ENCODE peak calls at places on chromosomes 5 and 9, in four cellular contexts. G is sigmoid colon; L is CD8-positive, alpha-beta T cell; C is right atrium auricular region. B is an unnamed sample.

GRCh38 chr9:121878208-121878835 is 214.8 kb downstream of the TTLL11 start:
- DNase-seq in G (no peak), L (no peak), C (no peak), B (no peak)

GRCh38 chr9:84642618-84643017 is 26.9 kb upstream of the NTRK2 start:
- DNase-seq in G (no peak), L (no peak), C (no peak), B (no peak)

GRCh38 chr5:160023883-160024635 is 15.1 kb downstream of the TTC1 start:
- DNase-seq in G (no peak), L (no peak), C (no peak), B (no peak)

GRCh38 chr5:124990723-124991122 is 244.3 kb upstream of the ZNF608 start:
- DNase-seq in G (no peak), L (no peak), C (no peak), B (no peak)

GRCh38 chr5:186091-187041 is 4.9 kb upstream of the LRRC14B start:
- DNase-seq in G (peak; percentile 57), L (no peak), C (no peak), B (no peak)

GRCh38 chr9:70438341-70438924 is 24.0 kb upstream of the KLF9 start:
- DNase-seq in G (peak; percentile 86), L (no peak), C (peak; percentile 89), B (no peak)

GRCh38 chr5:97635553-97635952 is 452.5 kb upstream of the RIOK2 start:
- DNase-seq in G (no peak), L (no peak), C (no peak), B (no peak)

GRCh38 chr9:89676281-89676680 is 71.5 kb downstream of the GADD45G start:
- DNase-seq in G (peak; percentile 78), L (no peak), C (no peak), B (no peak)

GRCh38 chr9:116269250-116269649 is 115.7 kb downstream of the PAPPA start:
- DNase-seq in G (no peak), L (no peak), C (no peak), B (no peak)

GRCh38 chr9:17810728-17811634 is 232.1 kb downstream of the SH3GL2 start:
- DNase-seq in G (peak; percentile 70), L (no peak), C (no peak), B (no peak)

GRCh38 chr9:77876091-77876490 is 155.5 kb downstream of the GNAQ start:
- DNase-seq in G (no peak), L (no peak), C (no peak), B (no peak)

GRCh38 chr9:97559111-97559514 is 57.6 kb downstream of the TMOD1 start:
- DNase-seq in G (no peak), L (no peak), C (no peak), B (no peak)

GRCh38 chr9:98287383-98287782 is 31.9 kb upstream of the TBC1D2 start:
- DNase-seq in G (no peak), L (no peak), C (no peak), B (no peak)

GRCh38 chr5:135225856-135226560 is 173.0 kb downstream of the MACROH2A1 start:
- DNase-seq in G (peak; percentile 33), L (no peak), C (no peak), B (no peak)

GRCh38 chr9:96856363-96857286 is 2.3 kb upstream of the ZNF782 start:
- DNase-seq in G (no peak), L (peak; percentile 44), C (peak; percentile 64), B (no peak)

GRCh38 chr9:96218821-96219614 is 83.0 kb downstream of the HSD17B3 start:
- DNase-seq in G (peak; percentile 64), L (no peak), C (no peak), B (no peak)

GRCh38 chr5:73853091-73853490 is 227.1 kb downstream of the ARHGEF28 start:
- DNase-seq in G (no peak), L (no peak), C (no peak), B (no peak)

GRCh38 chr5:91283326-91283725 is 99.8 kb downstream of the ARRDC3 start:
- DNase-seq in G (no peak), L (no peak), C (no peak), B (no peak)

GRCh38 chr5:97838214-97838613 is 655.2 kb upstream of the RIOK2 start:
- DNase-seq in G (no peak), L (no peak), C (no peak), B (no peak)

GRCh38 chr9:127955294-127956015 is 17.8 kb upstream of the DPM2 start:
- DNase-seq in G (peak; percentile 89), L (peak; percentile 41), C (no peak), B (no peak)

GRCh38 chr5:166370928-166371690 is 1920.3 kb upstream of the WWC1 start:
- DNase-seq in G (no peak), L (no peak), C (no peak), B (no peak)

GRCh38 chr9:109095321-109095720 is 24.4 kb downstream of the TMEM245 start:
- DNase-seq in G (no peak), L (no peak), C (no peak), B (no peak)

GRCh38 chr9:122498883-122499288 is 11.7 kb upstream of the OR1J2 start:
- DNase-seq in G (no peak), L (no peak), C (no peak), B (no peak)

GRCh38 chr5:176888016-176888864 is 10.9 kb downstream of the HK3 start:
- DNase-seq in G (peak; percentile 47), L (no peak), C (no peak), B (no peak)

GRCh38 chr9:27491164-27491563 is 32.9 kb upstream of the IFNK start:
- DNase-seq in G (no peak), L (no peak), C (no peak), B (no peak)

GRCh38 chr9:133843751-133844373 is 105.7 kb upstream of the SARDH start:
- DNase-seq in G (no peak), L (no peak), C (no peak), B (no peak)

GRCh38 chr9:71806916-71807315 is 38.6 kb upstream of the CEMIP2 start:
- DNase-seq in G (peak; percentile 76), L (peak; percentile 12), C (no peak), B (no peak)

GRCh38 chr9:104775961-104776360 is 12.0 kb downstream of the NIPSNAP3B start:
- DNase-seq in G (no peak), L (no peak), C (no peak), B (no peak)

GRCh38 chr5:33241826-33242225 is 198.9 kb upstream of the TARS1 start:
- DNase-seq in G (no peak), L (no peak), C (no peak), B (no peak)

GRCh38 chr5:122195784-122196394 is 66.5 kb downstream of the ZNF474 start:
- DNase-seq in G (no peak), L (no peak), C (no peak), B (no peak)

GRCh38 chr5:61089351-61089750 is 72.9 kb downstream of the SMIM15 start:
- DNase-seq in G (no peak), L (no peak), C (no peak), B (no peak)

GRCh38 chr9:2043881-2044462 is 28.8 kb downstream of the SMARCA2 start:
- DNase-seq in G (no peak), L (no peak), C (no peak), B (no peak)

GRCh38 chr9:35882265-35882848 is 12.2 kb upstream of the OR13J1 start:
- DNase-seq in G (peak; percentile 92), L (peak; percentile 49), C (peak; percentile 86), B (peak; percentile 74)

GRCh38 chr5:10442581-10442980 is 902 bp downstream of the ROPN1L start:
- DNase-seq in G (no peak), L (no peak), C (no peak), B (no peak)

GRCh38 chr9:73137914-73138313 is 13.8 kb upstream of the ANXA1 start:
- DNase-seq in G (no peak), L (no peak), C (no peak), B (no peak)

GRCh38 chr5:112366987-112367386 is 52.1 kb downstream of the EPB41L4A start:
- DNase-seq in G (no peak), L (no peak), C (no peak), B (no peak)
- TF ChIP-seq CTCF in G (no peak), L (no peak), C (no peak), B (no peak)

DNA sequence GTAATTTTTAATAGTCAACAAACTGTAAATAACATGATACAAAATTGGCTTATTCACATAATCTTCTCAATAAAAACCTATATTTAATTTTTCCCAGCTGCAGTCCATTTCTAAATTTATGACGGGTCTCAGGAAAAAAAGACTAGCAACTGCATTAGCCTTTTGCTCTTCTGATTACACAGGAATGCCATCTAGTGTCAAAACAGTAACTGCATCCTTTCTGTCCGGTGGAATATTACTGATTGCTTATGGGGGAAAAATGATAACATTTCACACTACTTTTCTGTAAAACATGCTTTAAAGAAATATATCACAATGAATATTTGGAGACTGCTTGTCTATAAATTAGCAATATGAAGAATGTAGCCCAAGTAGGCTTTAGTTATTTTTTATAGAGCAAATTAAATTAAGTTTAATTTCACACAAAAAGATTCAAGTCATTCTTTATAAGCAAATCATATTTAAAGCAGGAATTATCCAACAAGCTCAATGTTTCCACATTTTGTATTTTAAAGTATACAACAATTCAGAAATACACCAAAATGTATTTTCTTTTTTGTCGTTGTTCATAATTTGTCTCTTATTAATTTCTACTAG is 534.7 kb downstream of the CDH10 start:
- DNase-seq in G (no peak), L (no peak), C (no peak), B (no peak)
- TF ChIP-seq CTCF in G (no peak), L (no peak), C (no peak), B (no peak)

DNA sequence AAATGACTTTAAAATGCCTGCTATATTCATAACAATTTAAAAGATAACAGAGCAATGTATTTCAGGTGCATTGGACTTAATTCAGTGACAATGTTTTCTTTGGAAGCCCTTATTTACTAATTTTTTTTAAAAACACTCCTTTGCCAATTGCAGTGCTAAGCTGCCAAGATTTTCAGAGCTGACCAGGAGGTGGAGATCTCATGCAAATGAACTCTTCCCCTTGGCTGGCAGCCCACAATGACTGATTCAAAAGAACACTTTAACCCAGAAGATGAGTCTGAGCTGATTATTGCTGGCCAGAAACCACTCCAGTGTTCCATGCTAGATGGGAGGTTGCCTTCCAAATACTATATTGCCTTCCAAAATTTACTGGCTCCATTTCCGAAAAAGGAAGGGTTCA is 128.3 kb upstream of the CCNH start:
- DNase-seq in G (peak; percentile 90), L (no peak), C (no peak), B (no peak)
- TF ChIP-seq CTCF in G (no peak), L (no peak), C (no peak), B (no peak)

GRCh38 chr9:20524776-20525175 is 97.5 kb downstream of the MLLT3 start:
- DNase-seq in G (no peak), L (no peak), C (no peak), B (no peak)
- TF ChIP-seq CTCF in G (no peak), L (peak; percentile 22), C (no peak), B (no peak)

GRCh38 chr5:107610795-107611194 is 59.9 kb downstream of the EFNA5 start:
- DNase-seq in G (no peak), L (no peak), C (no peak), B (no peak)

GRCh38 chr5:107604990-107605389 is 65.7 kb downstream of the EFNA5 start:
- DNase-seq in G (no peak), L (no peak), C (no peak), B (no peak)

GRCh38 chr5:107607196-107607595 is 63.5 kb downstream of the EFNA5 start:
- DNase-seq in G (no peak), L (no peak), C (no peak), B (no peak)

GRCh38 chr5:107605596-107606125 is 65.1 kb downstream of the EFNA5 start:
- DNase-seq in G (no peak), L (no peak), C (no peak), B (no peak)

GRCh38 chr5:107607656-107608368 is 62.9 kb downstream of the EFNA5 start:
- DNase-seq in G (no peak), L (no peak), C (no peak), B (no peak)
- TF ChIP-seq CTCF in G (no peak), L (no peak), C (no peak), B (no peak)

GRCh38 chr5:161966544-161966943 is 101.0 kb upstream of the GABRG2 start:
- DNase-seq in G (no peak), L (no peak), C (no peak), B (no peak)
- TF ChIP-seq CTCF in G (no peak), L (no peak), C (no peak), B (no peak)